ENCODE peak calls at places on chromosomes 2 and 18, in seven cellular contexts. M is T follicular helper cell; L is NAMALWA; A is stimulated activated CD8-positive, alpha-beta memory T cell treated with anti-CD3 and anti-CD28 coated beads, Interleukin-2, amount 100 ng/mL, for 48 hours; P is activated T-cell treated with anti-CD3 and anti-CD28 coated beads for 1 hour; B is myocyte; G is kidney epithelial cell. K is an unnamed sample.

GRCh38 chr2:189347540-189347939 is 93.7 kb upstream of the WDR75 start:
- DNase-seq in M (no peak), L (peak), A (no peak), P (no peak), B (peak), G (peak), K (no peak)

GRCh38 chr2:167342769-167343168 is 454.5 kb downstream of the XIRP2 start:
- DNase-seq in M (no peak), L (peak), A (no peak), P (no peak), B (no peak), G (no peak), K (no peak)

GRCh38 chr2:233244818-233245217 is 6.7 kb upstream of the ATG16L1 start:
- DNase-seq in M (no peak), L (no peak), A (no peak), P (no peak), B (no peak), G (no peak), K (no peak)

GRCh38 chr2:64698668-64699444 is 45.1 kb upstream of the SERTAD2 start:
- DNase-seq in M (no peak), L (no peak), A (no peak), P (no peak), B (peak), G (peak), K (no peak)

GRCh38 chr2:74658516-74658915 is 4.5 kb downstream of the SEMA4F start:
- DNase-seq in M (no peak), L (no peak), A (no peak), P (no peak), B (peak), G (no peak), K (no peak)

GRCh38 chr18:5309888-5310470 is 14.5 kb upstream of the ZBTB14 start:
- DNase-seq in M (no peak), L (peak), A (no peak), P (no peak), B (no peak), G (no peak), K (no peak)

GRCh38 chr2:111534816-111535803 is 348.9 kb downstream of the ANAPC1 start:
- DNase-seq in M (no peak), L (peak), A (no peak), P (no peak), B (peak), G (peak), K (no peak)

GRCh38 chr2:44245068-44245861 is 30.0 kb upstream of the SLC3A1 start:
- DNase-seq in M (no peak), L (no peak), A (no peak), P (no peak), B (no peak), G (peak), K (no peak)

GRCh38 chr2:62760555-62760954 is 55.0 kb downstream of the EHBP1 start:
- DNase-seq in M (no peak), L (no peak), A (no peak), P (no peak), B (no peak), G (no peak), K (no peak)

GRCh38 chr2:234949762-234950434 is 1.9 kb upstream of the SH3BP4 start:
- DNase-seq in M (no peak), L (peak), A (no peak), P (no peak), B (peak), G (peak), K (no peak)

GRCh38 chr2:10245021-10245420 is 57.7 kb upstream of the HPCAL1 start:
- DNase-seq in M (no peak), L (no peak), A (no peak), P (no peak), B (no peak), G (no peak), K (no peak)

GRCh38 chr2:133516405-133517028 is 51.7 kb downstream of the NCKAP5 start:
- DNase-seq in M (no peak), L (no peak), A (no peak), P (no peak), B (no peak), G (no peak), K (no peak)

GRCh38 chr18:69220529-69220928 is 180.2 kb upstream of the DOK6 start:
- DNase-seq in M (no peak), L (no peak), A (no peak), P (no peak), B (no peak), G (peak), K (no peak)

GRCh38 chr2:119478188-119479065 is 45.9 kb downstream of the SCTR start:
- DNase-seq in M (no peak), L (no peak), A (no peak), P (no peak), B (no peak), G (no peak), K (no peak)

GRCh38 chr2:147482590-147483292 is 362.1 kb upstream of the ACVR2A start:
- DNase-seq in M (no peak), L (no peak), A (no peak), P (no peak), B (peak), G (no peak), K (no peak)

GRCh38 chr2:101306410-101306809 is 2.1 kb downstream of the RNF149 start:
- DNase-seq in M (no peak), L (no peak), A (no peak), P (no peak), B (no peak), G (no peak), K (no peak)